ENCODE peak calls at places on chromosomes 12 and 14, in six cellular contexts. G is endothelial cell of umbilical vein, O is GM12865, K is AG09319, N is endothelial cell, V is foreskin keratinocyte. J is an unnamed sample.

GRCh38 chr12:34339922-34340321 is 317.6 kb downstream of the ALG10 start:
- DNase-seq in G (no peak), O (no peak), K (no peak), N (no peak), V (no peak), J (no peak)

GRCh38 chr12:83666690-83667089 is 980.0 kb downstream of the TMTC2 start:
- DNase-seq in G (no peak), O (no peak), K (no peak), N (no peak), V (no peak), J (no peak)

GRCh38 chr12:72491399-72491798 is 219.2 kb downstream of the TRHDE start:
- DNase-seq in G (no peak), O (no peak), K (no peak), N (no peak), V (no peak), J (no peak)

GRCh38 chr14:92511472-92512247 is 1.9 kb upstream of the RIN3 start:
- DNase-seq in G (peak), O (no peak), K (peak), N (no peak), V (peak), J (peak)

GRCh38 chr14:20583142-20583541 is 4.7 kb downstream of the RNASE11 start:
- DNase-seq in G (no peak), O (no peak), K (no peak), N (no peak), V (no peak), J (no peak)

GRCh38 chr12:30959110-30959710 is 32.7 kb downstream of the TSPAN11 start:
- DNase-seq in G (no peak), O (no peak), K (no peak), N (no peak), V (no peak), J (no peak)

GRCh38 chr12:43884683-43885410 is 49.0 kb downstream of the TMEM117 start:
- DNase-seq in G (no peak), O (no peak), K (no peak), N (no peak), V (peak), J (no peak)

GRCh38 chr12:15336772-15337553 is 14.7 kb downstream of the PTPRO start:
- DNase-seq in G (peak), O (no peak), K (peak), N (no peak), V (peak), J (peak)

GRCh38 chr12:71456316-71456715 is 16.7 kb downstream of the LGR5 start:
- DNase-seq in G (no peak), O (no peak), K (no peak), N (no peak), V (no peak), J (no peak)

GRCh38 chr12:43462741-43463140 is 89.3 kb downstream of the ADAMTS20 start:
- DNase-seq in G (no peak), O (no peak), K (no peak), N (no peak), V (no peak), J (no peak)

GRCh38 chr12:52515927-52516831 is 4.0 kb downstream of the KRT5 start:
- DNase-seq in G (no peak), O (no peak), K (no peak), N (no peak), V (peak), J (peak)

GRCh38 chr12:27975222-27976136 is 2.9 kb upstream of the PTHLH start:
- DNase-seq in G (peak), O (no peak), K (no peak), N (peak), V (peak), J (no peak)

GRCh38 chr14:96119947-96120346 is 80.8 kb downstream of the C14orf132 start:
- DNase-seq in G (no peak), O (peak), K (no peak), N (no peak), V (no peak), J (no peak)

GRCh38 chr12:38906482-38907170 is 1.2 kb upstream of the CPNE8 start:
- DNase-seq in G (peak), O (peak), K (peak), N (peak), V (peak), J (peak)

GRCh38 chr12:78562358-78563205 is 302.0 kb upstream of the SYT1 start:
- DNase-seq in G (peak), O (peak), K (no peak), N (no peak), V (peak), J (peak)

GRCh38 chr14:103067231-103067954 is 10.0 kb upstream of the CDC42BPB start:
- DNase-seq in G (no peak), O (no peak), K (peak), N (no peak), V (peak), J (peak)

GRCh38 chr12:5044420-5045295 is 979 bp downstream of the KCNA5 start:
- DNase-seq in G (no peak), O (no peak), K (no peak), N (no peak), V (no peak), J (no peak)

GRCh38 chr12:122100568-122100967 is 22.0 kb downstream of the MLXIP start:
- DNase-seq in G (no peak), O (no peak), K (no peak), N (no peak), V (no peak), J (no peak)

GRCh38 chr12:48349471-48349870 is 1.2 kb downstream of the ZNF641 start:
- DNase-seq in G (peak), O (no peak), K (no peak), N (no peak), V (no peak), J (no peak)

GRCh38 chr12:93803408-93803807 is 126.2 kb downstream of the CRADD start:
- DNase-seq in G (no peak), O (no peak), K (peak), N (no peak), V (peak), J (peak)

GRCh38 chr14:64937176-64937820 is 5.2 kb downstream of the GPX2 start:
- DNase-seq in G (no peak), O (no peak), K (no peak), N (no peak), V (no peak), J (no peak)

GRCh38 chr12:14948672-14949071 is 10.3 kb upstream of the ERP27 start:
- DNase-seq in G (peak), O (peak), K (peak), N (peak), V (no peak), J (no peak)

GRCh38 chr12:88575361-88575959 is 4.8 kb downstream of the KITLG start:
- DNase-seq in G (no peak), O (no peak), K (no peak), N (no peak), V (no peak), J (no peak)

GRCh38 chr12:88578821-88579518 is 1.3 kb downstream of the KITLG start:
- DNase-seq in G (peak), O (no peak), K (no peak), N (peak), V (peak), J (peak)

GRCh38 chr12:88579572-88579940 is 715 bp downstream of the KITLG start:
- DNase-seq in G (no peak), O (peak), K (no peak), N (peak), V (peak), J (peak)

GRCh38 chr12:88578274-88578673 is 2.0 kb downstream of the KITLG start:
- DNase-seq in G (peak), O (no peak), K (no peak), N (no peak), V (no peak), J (no peak)

GRCh38 chr12:88577537-88577936 is 2.7 kb downstream of the KITLG start:
- DNase-seq in G (peak), O (no peak), K (no peak), N (no peak), V (peak), J (peak)
- TF ChIP-seq CTCF in G (peak), O (no peak), K (no peak), N (peak), V (peak), J (peak)

GRCh38 chr14:93619176-93619793 is 169.0 kb downstream of the PRIMA1 start:
- DNase-seq in G (peak), O (peak), K (peak), N (peak), V (peak), J (peak)
- TF ChIP-seq CTCF in G (peak), O (peak), K (peak), N (peak), V (peak), J (peak)

DNA sequence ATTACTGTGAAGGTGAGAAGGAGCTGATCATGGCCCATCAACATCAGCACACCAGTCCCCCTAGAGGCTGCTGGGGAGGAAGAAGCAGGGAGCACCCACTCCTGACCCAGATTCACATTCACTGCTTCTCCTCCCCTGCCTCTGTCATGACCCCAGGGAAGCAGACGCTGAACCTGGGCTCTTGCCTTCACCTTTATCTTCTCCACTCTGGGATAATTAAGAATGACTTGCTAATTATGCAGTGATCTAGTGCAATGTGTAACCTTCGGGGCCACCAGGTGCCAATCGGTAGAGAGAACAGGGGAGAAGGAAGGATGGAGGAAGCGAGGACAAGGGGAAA is 44.4 kb upstream of the IQSEC3 start:
- DNase-seq in G (no peak), O (no peak), K (no peak), N (no peak), V (no peak), J (no peak)
- TF ChIP-seq CTCF in G (no peak), O (no peak), K (no peak), N (no peak), V (peak), J (no peak)

GRCh38 chr14:102050625-102051024 is 36.2 kb downstream of the HSP90AA1 start:
- DNase-seq in G (no peak), O (no peak), K (peak), N (no peak), V (no peak), J (no peak)

GRCh38 chr14:102047808-102048540 is 38.9 kb downstream of the HSP90AA1 start:
- DNase-seq in G (no peak), O (no peak), K (no peak), N (no peak), V (no peak), J (no peak)

GRCh38 chr14:102050026-102050405 is 36.8 kb downstream of the HSP90AA1 start:
- DNase-seq in G (no peak), O (no peak), K (no peak), N (no peak), V (no peak), J (no peak)

GRCh38 chr14:102046337-102047278 is 40.2 kb downstream of the HSP90AA1 start:
- DNase-seq in G (peak), O (peak), K (peak), N (peak), V (no peak), J (peak)

GRCh38 chr14:102049258-102050025 is 37.4 kb downstream of the HSP90AA1 start:
- DNase-seq in G (no peak), O (no peak), K (no peak), N (no peak), V (no peak), J (no peak)
- TF ChIP-seq CTCF in G (no peak), O (no peak), K (no peak), N (no peak), V (no peak), J (no peak)

DNA sequence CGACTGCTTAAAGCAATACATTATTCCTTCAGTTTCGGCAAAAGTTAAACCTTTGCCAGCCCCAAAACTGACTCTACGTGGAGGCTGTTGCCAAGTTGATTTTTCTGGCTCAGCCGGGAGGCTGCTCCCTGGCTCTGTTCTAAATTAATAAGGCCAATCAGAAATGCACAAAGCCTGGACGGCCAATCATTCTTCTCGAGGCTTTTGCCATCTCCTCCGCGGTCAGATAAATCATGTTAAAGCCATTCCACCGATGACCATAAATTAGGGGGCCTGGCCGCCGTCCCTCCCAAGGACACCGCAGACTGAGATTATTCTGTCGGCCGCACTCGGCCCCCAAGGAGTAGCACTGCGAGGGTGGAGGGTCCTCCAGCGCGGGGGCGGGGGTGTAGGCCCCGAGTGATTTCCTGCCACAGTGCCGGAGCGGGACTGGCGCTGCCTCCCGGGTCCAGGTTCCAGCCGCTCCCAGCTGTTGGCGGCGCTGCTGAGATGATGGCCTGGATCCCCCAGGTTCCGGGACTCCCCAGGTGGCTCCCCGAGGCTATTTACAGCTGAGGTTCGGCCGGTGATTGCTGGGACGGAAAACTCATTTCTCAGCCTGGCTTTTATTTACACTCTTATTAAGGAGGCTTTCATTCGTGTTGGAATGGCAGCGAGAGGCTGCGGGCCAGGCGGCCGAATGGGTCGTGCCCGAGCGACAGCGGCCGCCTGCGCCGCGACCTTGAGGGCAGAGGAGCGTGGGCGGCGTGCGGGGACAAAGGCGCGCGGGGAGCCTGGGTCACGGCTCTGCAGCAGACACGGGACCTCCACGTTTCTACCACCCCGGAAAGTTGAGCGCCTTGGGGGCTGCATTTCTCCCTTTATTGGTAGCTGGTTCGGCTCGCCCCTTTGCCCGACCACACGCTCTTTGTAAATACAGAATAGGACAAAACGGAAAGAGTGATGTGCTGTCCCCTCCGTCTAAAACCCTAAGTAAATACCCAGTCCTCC is 165.2 kb downstream of the MON2 start:
- DNase-seq in G (peak), O (peak), K (peak), N (peak), V (peak), J (no peak)
- TF ChIP-seq CTCF in G (peak), O (peak), K (peak), N (no peak), V (peak), J (no peak)

DNA sequence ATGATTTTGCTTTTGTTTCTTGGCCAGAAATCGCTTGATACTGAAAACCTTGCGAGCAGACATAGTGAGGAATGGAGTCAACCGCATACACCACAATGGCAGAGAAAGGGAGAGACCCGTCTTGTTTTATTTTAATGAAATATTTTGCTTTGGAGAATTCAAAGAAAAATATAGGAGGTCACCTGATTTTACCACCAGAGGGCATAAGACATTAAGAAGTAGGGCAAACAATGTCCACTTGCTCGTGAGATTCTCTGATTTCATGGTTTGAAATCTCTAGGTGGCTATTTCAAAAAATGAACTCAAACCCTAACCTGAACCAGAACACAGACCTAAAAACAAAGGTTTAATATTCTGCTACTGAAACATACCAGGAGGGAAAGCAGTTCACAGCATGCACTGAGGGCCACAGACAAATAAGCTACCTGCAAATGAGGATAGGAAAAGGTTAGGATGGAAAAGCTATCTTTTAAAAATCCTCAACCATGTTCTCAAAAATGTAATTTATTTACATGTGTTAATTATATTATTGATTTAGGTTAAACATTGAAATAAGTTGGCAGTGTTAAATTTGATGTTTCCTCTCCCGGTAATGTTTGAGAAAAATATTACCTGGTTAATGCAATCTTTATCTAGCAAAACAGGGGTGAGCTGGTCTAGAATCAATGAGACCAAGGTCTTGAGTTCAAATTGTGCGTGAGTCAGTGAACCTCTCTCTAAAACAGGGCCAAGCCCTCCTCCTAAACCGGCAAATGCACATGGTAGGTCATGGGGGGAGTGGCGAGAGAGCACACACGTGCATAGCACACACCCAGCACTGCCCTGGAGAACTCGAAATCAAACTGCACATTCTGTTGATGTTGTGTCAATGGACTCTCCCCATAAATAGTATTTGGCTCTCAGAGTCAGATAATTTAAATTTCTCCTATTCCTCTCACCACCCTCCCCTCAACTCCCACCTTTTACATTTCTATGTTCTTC is 12.5 kb downstream of the IFNG-AS1 start:
- DNase-seq in G (peak), O (peak), K (no peak), N (no peak), V (peak), J (peak)
- TF ChIP-seq CTCF in G (no peak), O (peak), K (peak), N (peak), V (peak), J (peak)

GRCh38 chr12:104342147-104342546 is 38.6 kb downstream of the EID3 start:
- DNase-seq in G (no peak), O (no peak), K (no peak), N (no peak), V (no peak), J (no peak)

GRCh38 chr12:104340917-104341611 is 37.5 kb downstream of the EID3 start:
- DNase-seq in G (no peak), O (no peak), K (no peak), N (no peak), V (no peak), J (no peak)

GRCh38 chr12:104340177-104340576 is 36.6 kb downstream of the EID3 start:
- DNase-seq in G (peak), O (no peak), K (no peak), N (no peak), V (no peak), J (no peak)

GRCh38 chr12:104337030-104337558 is 33.6 kb downstream of the EID3 start:
- DNase-seq in G (no peak), O (no peak), K (no peak), N (no peak), V (no peak), J (no peak)

GRCh38 chr12:104339663-104340062 is 36.1 kb downstream of the EID3 start:
- DNase-seq in G (no peak), O (no peak), K (no peak), N (no peak), V (no peak), J (no peak)
- TF ChIP-seq CTCF in G (no peak), O (no peak), K (no peak), N (no peak), V (no peak), J (no peak)

GRCh38 chr12:40336573-40337199 is 111.9 kb downstream of the LRRK2 start:
- DNase-seq in G (peak), O (peak), K (no peak), N (no peak), V (peak), J (peak)
- TF ChIP-seq CTCF in G (peak), O (peak), K (peak), N (peak), V (peak), J (peak)

GRCh38 chr14:29735459-29735858 is 192.2 kb downstream of the PRKD1 start:
- DNase-seq in G (no peak), O (no peak), K (no peak), N (no peak), V (no peak), J (no peak)
- TF ChIP-seq CTCF in G (no peak), O (no peak), K (no peak), N (no peak), V (no peak), J (no peak)

J was measured in MCF 10A.